ENCODE peak calls at places on chromosomes 11 and 22, in eight cellular contexts. Q, L, V, G, J, A, X and T are unnamed samples.

GRCh38 chr11:82494988-82495432 is 238.7 kb downstream of the FAM181B start:
- DNase-seq in Q (peak), A (peak), L (peak), V (no peak), X (no peak), G (peak), J (peak), T (peak)

GRCh38 chr22:30701872-30702271 is 7.2 kb downstream of the OSBP2 start:
- DNase-seq in V (peak), Q (no peak), L (no peak), A (no peak), G (no peak), X (peak), J (peak), T (no peak)

GRCh38 chr11:125179895-125180294 is 15.3 kb downstream of the PKNOX2 start:
- DNase-seq in L (no peak), V (no peak), X (no peak), J (no peak), G (no peak), A (no peak), Q (no peak), T (no peak)

GRCh38 chr11:26225643-26226042 is 106.3 kb upstream of the ANO3 start:
- DNase-seq in Q (no peak), J (no peak), L (no peak), V (no peak), X (no peak), A (no peak), G (no peak), T (no peak)

GRCh38 chr11:119780264-119780953 is 51.4 kb upstream of the NECTIN1 start:
- DNase-seq in G (no peak), X (no peak), V (no peak), L (no peak), Q (no peak), J (no peak), A (no peak), T (no peak)

GRCh38 chr11:112795142-112795815 is 165.9 kb upstream of the NCAM1 start:
- DNase-seq in V (peak), A (peak), L (peak), G (peak), J (peak), X (peak), Q (peak), T (peak)

GRCh38 chr11:131694526-131695424 is 324.4 kb downstream of the NTM start:
- DNase-seq in G (peak), L (peak), Q (peak), X (peak), J (peak), A (peak), V (peak), T (peak)

GRCh38 chr11:112637046-112637445 is 324.2 kb upstream of the NCAM1 start:
- DNase-seq in V (no peak), L (no peak), A (no peak), G (no peak), X (no peak), J (no peak), Q (no peak), T (no peak)

GRCh38 chr11:77381749-77382693 is 80.5 kb upstream of the GDPD4 start:
- DNase-seq in L (no peak), A (no peak), G (no peak), V (no peak), J (peak), Q (no peak), X (peak), T (no peak)

GRCh38 chr22:23012081-23012622 is 58.2 kb upstream of the GNAZ start:
- DNase-seq in L (no peak), J (no peak), A (peak), V (no peak), X (no peak), Q (no peak), G (no peak), T (no peak)

GRCh38 chr11:14132312-14132711 is 169.8 kb downstream of the SPON1 start:
- DNase-seq in L (no peak), A (no peak), J (no peak), X (no peak), G (no peak), V (no peak), Q (peak), T (no peak)

GRCh38 chr11:124801014-124801413 is 808 bp upstream of the MSANTD2 start:
- DNase-seq in G (no peak), Q (peak), J (peak), X (peak), V (no peak), A (no peak), L (no peak), T (no peak)

GRCh38 chr11:119373917-119374631 is 7.4 kb downstream of the USP2 start:
- DNase-seq in A (peak), Q (peak), J (peak), V (no peak), G (peak), X (peak), L (peak), T (peak)

GRCh38 chr11:8232849-8233606 is 30.6 kb downstream of the LMO1 start:
- DNase-seq in J (no peak), A (no peak), L (no peak), V (no peak), Q (peak), G (no peak), X (no peak), T (no peak)

GRCh38 chr11:44617671-44618461 is 52.4 kb downstream of the CD82 start:
- DNase-seq in A (no peak), V (no peak), X (no peak), Q (no peak), G (no peak), L (no peak), J (no peak), T (no peak)

GRCh38 chr22:30159561-30160353 is 79.5 kb downstream of the HORMAD2 start:
- DNase-seq in L (no peak), V (no peak), J (peak), G (no peak), X (peak), Q (no peak), A (no peak), T (no peak)

GRCh38 chr11:34165121-34165520 is 59.7 kb downstream of the NAT10 start:
- DNase-seq in X (no peak), J (no peak), V (no peak), Q (no peak), G (no peak), A (no peak), L (no peak), T (no peak)

GRCh38 chr11:15935370-15935769 is 421.0 kb downstream of the SOX6 start:
- DNase-seq in A (no peak), X (no peak), G (no peak), V (no peak), J (no peak), Q (no peak), L (no peak), T (no peak)

GRCh38 chr22:28793976-28794584 is 6.3 kb downstream of the XBP1 start:
- DNase-seq in A (peak), V (no peak), G (no peak), X (no peak), J (no peak), Q (no peak), L (no peak), T (no peak)
- TF ChIP-seq EZH2phosphoT487 in A (no peak), V (no peak), G (no peak), X (no peak), J (no peak), Q (no peak), L (no peak), T (no peak)

DNA sequence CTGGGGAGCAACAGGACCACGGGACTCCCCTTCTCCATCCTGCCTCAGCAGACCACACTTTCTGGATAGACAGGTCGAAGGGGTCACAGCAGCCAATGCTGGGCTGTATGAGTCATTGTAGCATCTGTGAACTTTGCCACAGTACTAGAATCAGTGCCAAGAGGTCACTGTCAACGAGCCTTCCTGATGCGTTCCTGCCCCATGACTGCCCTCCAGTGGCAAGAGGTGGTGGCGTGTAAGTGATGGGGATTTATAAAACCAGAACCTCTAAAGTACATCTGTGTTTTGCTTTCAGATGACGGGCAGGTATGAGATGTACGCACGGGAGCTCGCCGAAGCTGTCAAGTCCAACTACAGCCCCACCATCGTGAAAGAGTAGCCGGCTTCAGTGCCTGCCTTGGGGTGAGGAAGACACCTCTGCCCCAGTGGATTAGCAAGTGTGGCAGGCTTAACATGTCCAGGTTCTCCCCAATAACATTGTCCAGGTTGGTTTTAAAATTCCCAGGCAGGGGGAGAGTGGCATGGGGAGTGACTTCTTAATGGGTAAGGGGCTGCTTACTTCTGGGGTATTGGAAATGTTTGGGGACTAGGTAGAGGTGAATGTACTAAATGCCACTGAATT is 29.4 kb downstream of the GUCD1 start:
- DNase-seq in Q (peak), A (peak), X (peak), J (peak), G (peak), V (peak), L (peak), T (peak)
- TF ChIP-seq EZH2phosphoT487 in Q (no peak), A (no peak), X (no peak), J (no peak), G (no peak), V (no peak), L (no peak), T (no peak)

GRCh38 chr22:26805131-26805530 is 147.7 kb downstream of the MIAT start:
- DNase-seq in X (peak), L (no peak), A (no peak), Q (no peak), G (no peak), V (no peak), J (no peak), T (no peak)
- TF ChIP-seq EZH2phosphoT487 in X (no peak), L (no peak), A (no peak), Q (no peak), G (no peak), V (no peak), J (no peak), T (no peak)

DNA sequence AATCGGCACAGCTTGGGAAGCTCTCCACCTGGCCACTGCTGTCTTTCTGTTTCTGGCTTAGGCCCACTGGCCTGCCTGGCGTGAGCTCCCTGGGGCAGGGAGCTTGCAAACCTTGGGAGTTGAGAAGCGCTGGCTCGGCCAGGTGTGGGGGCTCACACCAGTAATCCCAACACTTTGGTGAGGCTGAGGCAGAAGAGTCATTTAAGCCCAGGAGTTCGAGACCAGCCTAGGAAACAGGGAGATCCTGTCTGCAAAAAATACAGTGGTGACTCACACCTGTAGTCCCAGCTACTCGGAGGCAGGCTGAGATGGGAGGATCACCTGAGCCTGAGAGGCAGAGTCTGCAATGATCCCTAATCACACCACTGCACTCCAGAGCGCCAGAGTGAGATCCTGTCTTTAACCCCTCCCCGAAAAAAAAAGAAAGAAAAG is 4.0 kb downstream of the AP5B1 start:
- DNase-seq in Q (no peak), L (no peak), G (no peak), J (no peak), V (no peak), A (no peak), X (no peak), T (no peak)
- TF ChIP-seq EZH2phosphoT487 in Q (no peak), L (no peak), G (no peak), J (no peak), V (no peak), A (no peak), X (no peak), T (no peak)

GRCh38 chr11:32312206-32312817 is 123.0 kb downstream of the WT1 start:
- DNase-seq in V (no peak), A (no peak), Q (no peak), X (peak), J (peak), L (no peak), G (no peak), T (no peak)

GRCh38 chr11:32311351-32312077 is 123.8 kb downstream of the WT1 start:
- DNase-seq in L (no peak), A (no peak), X (no peak), Q (no peak), G (no peak), J (peak), V (no peak), T (no peak)

GRCh38 chr11:32315121-32315520 is 120.2 kb downstream of the WT1 start:
- DNase-seq in V (no peak), X (no peak), L (no peak), A (no peak), J (no peak), Q (no peak), G (no peak), T (no peak)

GRCh38 chr11:32310218-32310601 is 125.1 kb downstream of the WT1 start:
- DNase-seq in G (no peak), J (no peak), A (no peak), Q (no peak), X (no peak), L (no peak), V (no peak), T (no peak)

GRCh38 chr11:32312865-32313403 is 122.4 kb downstream of the WT1 start:
- DNase-seq in V (peak), J (peak), Q (peak), A (peak), X (peak), G (peak), L (peak), T (peak)
- TF ChIP-seq EZH2phosphoT487 in V (no peak), J (no peak), Q (no peak), A (no peak), X (no peak), G (no peak), L (no peak), T (no peak)

DNA sequence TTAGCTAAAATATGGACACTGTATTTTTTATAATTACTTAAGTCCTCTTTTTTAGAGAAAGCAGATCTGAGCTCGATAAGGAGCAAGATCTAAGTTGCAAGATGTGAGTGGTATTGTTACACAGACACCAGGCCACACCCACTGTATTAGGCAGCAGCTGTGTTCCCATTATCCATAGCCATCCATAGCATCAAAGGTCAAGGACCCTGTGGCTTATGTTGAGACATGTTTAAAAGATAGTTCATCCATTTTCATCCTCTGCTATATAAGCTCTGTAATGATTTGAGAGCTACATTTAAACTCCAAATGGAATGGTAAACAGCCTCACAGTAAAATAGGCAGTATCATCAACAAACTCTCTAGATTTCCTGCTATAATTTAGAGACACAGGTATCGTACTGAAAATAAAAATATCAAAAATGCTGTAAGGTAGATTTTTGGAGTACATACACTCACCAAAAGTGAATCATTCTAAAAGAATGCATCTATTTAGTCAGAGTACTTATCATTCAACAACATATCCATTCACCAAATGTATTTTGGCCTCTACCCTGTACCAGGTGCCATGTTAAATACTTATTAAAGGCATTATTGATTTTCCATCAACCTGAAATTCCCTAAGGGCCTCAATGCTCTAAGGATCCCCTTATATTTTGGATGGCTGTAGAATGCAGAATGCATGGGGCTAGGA is 574.0 kb downstream of the LRRC4C start:
- DNase-seq in G (no peak), A (no peak), Q (no peak), J (peak), V (no peak), X (no peak), L (no peak), T (no peak)
- TF ChIP-seq EZH2phosphoT487 in G (no peak), A (no peak), Q (no peak), J (no peak), V (no peak), X (no peak), L (no peak), T (no peak)